ENCODE peak calls at places on chromosomes 12 and 14, in seven cellular contexts. L is Panc1, O is stomach, Z is sigmoid colon, P is upper lobe of left lung, E is esophagus muscularis mucosa, I is GM23338. M is an unnamed sample.

GRCh38 chr12:11731455-11731854 is 82.0 kb downstream of the ETV6 start:
- DNase-seq in Z (no peak), L (no peak), O (no peak), E (no peak), I (no peak), P (no peak), M (no peak)

GRCh38 chr12:121611306-121611705 is 15.0 kb upstream of the ORAI1 start:
- DNase-seq in I (peak), Z (no peak), L (no peak), E (no peak), O (no peak), P (no peak), M (no peak)

GRCh38 chr14:78974691-78975090 is 804.5 kb downstream of the NRXN3 start:
- DNase-seq in L (no peak), I (no peak), O (no peak), E (no peak), Z (no peak), P (no peak), M (no peak)

GRCh38 chr12:22356231-22356630 is 21.7 kb upstream of the ST8SIA1 start:
- DNase-seq in L (no peak), O (no peak), P (no peak), E (no peak), Z (no peak), I (no peak), M (no peak)

GRCh38 chr12:109744991-109745942 is 31.6 kb downstream of the FAM222A start:
- DNase-seq in O (peak), P (peak), E (no peak), I (no peak), L (no peak), Z (no peak), M (no peak)

GRCh38 chr14:43155258-43155657 is 1351.8 kb downstream of the FSCB start:
- DNase-seq in E (no peak), L (no peak), Z (no peak), P (no peak), O (no peak), I (no peak), M (no peak)

GRCh38 chr14:68665792-68666195 is 127.1 kb downstream of the ZFP36L1 start:
- DNase-seq in P (no peak), Z (no peak), E (no peak), I (no peak), L (no peak), O (no peak), M (no peak)

GRCh38 chr12:15227004-15227679 is 5.9 kb upstream of the RERG start:
- DNase-seq in P (peak), E (no peak), I (peak), O (peak), L (no peak), Z (peak), M (no peak)

GRCh38 chr12:68790952-68791234 is 17.1 kb upstream of the MDM2 start:
- DNase-seq in O (no peak), L (no peak), P (no peak), E (no peak), I (no peak), Z (no peak), M (no peak)

GRCh38 chr12:68790081-68790951 is 17.7 kb upstream of the MDM2 start:
- DNase-seq in E (no peak), I (no peak), L (no peak), Z (no peak), P (no peak), O (no peak), M (no peak)

GRCh38 chr12:68786929-68787328 is 21.0 kb upstream of the MDM2 start:
- DNase-seq in L (no peak), O (no peak), I (peak), Z (no peak), E (no peak), P (no peak), M (no peak)

GRCh38 chr12:68789144-68789878 is 18.7 kb upstream of the MDM2 start:
- DNase-seq in O (no peak), Z (no peak), E (no peak), L (no peak), I (no peak), P (no peak), M (no peak)

DNA sequence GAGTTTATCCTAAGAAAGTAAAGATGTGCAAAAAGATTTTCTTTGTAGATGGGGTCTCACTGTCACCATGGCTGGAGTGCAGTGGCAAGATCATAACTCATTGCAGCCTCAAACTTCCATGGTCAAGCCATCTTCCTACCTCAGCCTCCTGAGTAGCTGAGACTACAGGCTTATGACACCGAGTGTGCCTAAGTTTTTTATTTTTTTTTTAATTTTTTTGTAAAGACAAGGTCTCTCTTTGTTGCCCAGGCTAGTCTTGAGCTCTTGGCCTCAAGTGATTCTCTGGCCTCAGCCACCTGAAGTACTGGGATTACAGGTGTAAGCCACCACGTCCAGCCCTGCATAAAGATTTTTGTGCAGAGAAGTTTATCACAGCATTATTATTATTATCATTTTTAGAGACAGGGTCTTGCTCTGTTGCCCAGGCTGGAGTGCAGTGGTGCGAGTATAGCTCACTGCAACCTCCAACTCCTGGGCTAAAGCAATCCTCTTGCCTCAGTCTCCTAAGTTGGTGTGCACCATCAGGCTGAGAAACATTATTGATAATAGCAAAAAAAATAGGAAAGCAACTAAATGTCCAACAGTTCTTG is 19.3 kb upstream of the MDM2 start:
- DNase-seq in P (no peak), L (no peak), Z (no peak), E (no peak), I (no peak), O (no peak), M (no peak)
- TF ChIP-seq POLR2AphosphoS5 in P (no peak), L (no peak), Z (no peak), E (no peak), I (no peak), O (no peak), M (no peak)

GRCh38 chr12:92439397-92439779 is 263.4 kb upstream of the PLEKHG7 start:
- DNase-seq in I (no peak), L (no peak), O (no peak), Z (no peak), E (no peak), P (no peak), M (no peak)
- H3K27ac ChIP-seq in I (no peak), L (no peak), O (no peak), Z (no peak), E (no peak), P (no peak), M (no peak)

GRCh38 chr14:52313493-52313881 is 625 bp upstream of the PTGER2 start:
- DNase-seq in I (peak), E (no peak), L (no peak), O (no peak), Z (no peak), P (no peak), M (peak)

GRCh38 chr14:52315355-52315718 is 1.2 kb downstream of the PTGER2 start:
- DNase-seq in P (no peak), O (peak), L (no peak), E (no peak), Z (no peak), I (peak), M (peak)

GRCh38 chr14:52314521-52315354 is 626 bp downstream of the PTGER2 start:
- DNase-seq in E (no peak), L (no peak), Z (no peak), I (peak), P (peak), O (peak), M (no peak)

GRCh38 chr14:52312872-52313492 is 1.1 kb upstream of the PTGER2 start:
- DNase-seq in Z (no peak), O (no peak), E (peak), P (no peak), L (no peak), I (no peak), M (no peak)

GRCh38 chr14:52313903-52314481 is at the start of gene PTGER2:
- DNase-seq in Z (peak), O (peak), L (no peak), E (peak), P (peak), I (peak), M (peak)
- TF ChIP-seq POLR2AphosphoS5 in Z (peak), O (peak), L (no peak), E (peak), P (peak), I (no peak), M (no peak)

GRCh38 chr14:35335388-35336092 is 43.4 kb downstream of the PSMA6 start:
- DNase-seq in Z (peak), P (peak), E (no peak), O (peak), L (no peak), I (no peak), M (no peak)

GRCh38 chr14:35337557-35338255 is 45.5 kb downstream of the PSMA6 start:
- DNase-seq in L (no peak), I (peak), P (peak), Z (no peak), O (no peak), E (no peak), M (no peak)

GRCh38 chr14:35338731-35339405 is 46.7 kb downstream of the PSMA6 start:
- DNase-seq in P (no peak), O (no peak), E (no peak), I (no peak), L (no peak), Z (peak), M (no peak)

GRCh38 chr14:35336171-35337073 is 44.2 kb downstream of the PSMA6 start:
- DNase-seq in O (peak), L (no peak), E (peak), Z (peak), I (peak), P (peak), M (no peak)

GRCh38 chr14:35337074-35337556 is 44.9 kb downstream of the PSMA6 start:
- DNase-seq in P (no peak), I (no peak), O (no peak), L (no peak), Z (no peak), E (no peak), M (no peak)
- H3K27ac ChIP-seq in P (peak), I (peak), O (peak), L (peak), Z (peak), E (peak), M (peak)

GRCh38 chr12:54002278-54002914 is 2.4 kb downstream of the HOXC9 start:
- DNase-seq in P (no peak), Z (no peak), L (no peak), O (no peak), I (no peak), E (no peak), M (no peak)
- TF ChIP-seq POLR2AphosphoS5 in P (no peak), Z (no peak), L (no peak), O (no peak), I (no peak), E (no peak), M (no peak)

M was measured in HL-60.